ENCODE peak calls at places on chromosome X, in five cellular contexts. One of them, this sample, is unnamed.

GRCh38 chrX:111164728-111165127 is 68.7 kb downstream of the PAK3 start:
- DNase-seq in stomach: no peak
- DNase-seq in pancreas: no peak
- DNase-seq in NT2/D1: no peak
- DNase-seq in effector memory CD4-positive, alpha-beta T cell: no peak
- DNase-seq in this sample: no peak

GRCh38 chrX:4239650-4240540 is 526.4 kb upstream of the PRKX start:
- DNase-seq in stomach: no peak
- DNase-seq in NT2/D1: no peak
- DNase-seq in pancreas: no peak
- DNase-seq in effector memory CD4-positive, alpha-beta T cell: no peak
- DNase-seq in this sample: no peak

GRCh38 chrX:102651242-102651967 is at the start of gene GPRASP1:
- DNase-seq in pancreas: peak; percentile 68
- DNase-seq in effector memory CD4-positive, alpha-beta T cell: peak; percentile 56
- DNase-seq in stomach: no peak
- DNase-seq in NT2/D1: peak; percentile 5
- DNase-seq in this sample: peak; percentile 52

GRCh38 chrX:1391707-1392375 is at the start of gene SLC25A6:
- DNase-seq in stomach: peak; percentile 99
- DNase-seq in pancreas: peak; percentile 100
- DNase-seq in effector memory CD4-positive, alpha-beta T cell: peak; percentile 98
- DNase-seq in NT2/D1: peak; percentile 98
- DNase-seq in this sample: peak; percentile 99

GRCh38 chrX:17817242-17817641 is 43.9 kb downstream of the RAI2 start:
- DNase-seq in NT2/D1: no peak
- DNase-seq in effector memory CD4-positive, alpha-beta T cell: no peak
- DNase-seq in stomach: no peak
- DNase-seq in pancreas: no peak
- DNase-seq in this sample: no peak

GRCh38 chrX:154369453-154370299 is 4.8 kb downstream of the FLNA start:
- DNase-seq in stomach: no peak
- DNase-seq in pancreas: no peak
- DNase-seq in NT2/D1: peak; percentile 76
- DNase-seq in effector memory CD4-positive, alpha-beta T cell: peak; percentile 70
- DNase-seq in this sample: peak; percentile 64

GRCh38 chrX:39777623-39778025 is 320.1 kb downstream of the BCOR start:
- DNase-seq in NT2/D1: no peak
- DNase-seq in pancreas: no peak
- DNase-seq in effector memory CD4-positive, alpha-beta T cell: no peak
- DNase-seq in stomach: no peak
- DNase-seq in this sample: no peak

GRCh38 chrX:132967049-132967448 is 8.6 kb upstream of the HS6ST2 start:
- DNase-seq in stomach: no peak
- DNase-seq in pancreas: no peak
- DNase-seq in effector memory CD4-positive, alpha-beta T cell: no peak
- DNase-seq in NT2/D1: no peak
- DNase-seq in this sample: no peak

GRCh38 chrX:103536732-103537131 is 17.4 kb upstream of the RAB40A start:
- DNase-seq in pancreas: no peak
- DNase-seq in effector memory CD4-positive, alpha-beta T cell: no peak
- DNase-seq in NT2/D1: no peak
- DNase-seq in stomach: no peak
- DNase-seq in this sample: no peak

GRCh38 chrX:105882581-105883275 is 60.4 kb downstream of the NRK start:
- DNase-seq in stomach: no peak
- DNase-seq in NT2/D1: no peak
- DNase-seq in effector memory CD4-positive, alpha-beta T cell: no peak
- DNase-seq in pancreas: no peak
- DNase-seq in this sample: no peak

GRCh38 chrX:122565952-122566351 is 618.1 kb upstream of the GRIA3 start:
- DNase-seq in NT2/D1: no peak
- DNase-seq in pancreas: no peak
- DNase-seq in effector memory CD4-positive, alpha-beta T cell: no peak
- DNase-seq in stomach: no peak
- DNase-seq in this sample: no peak

GRCh38 chrX:66408507-66408906 is 230.4 kb downstream of the EDA2R start:
- DNase-seq in stomach: no peak
- DNase-seq in effector memory CD4-positive, alpha-beta T cell: no peak
- DNase-seq in pancreas: no peak
- DNase-seq in NT2/D1: no peak
- DNase-seq in this sample: no peak

GRCh38 chrX:108439961-108440696 is 491 bp downstream of the COL4A5 start:
- DNase-seq in NT2/D1: peak; percentile 16
- DNase-seq in pancreas: peak; percentile 50
- DNase-seq in effector memory CD4-positive, alpha-beta T cell: no peak
- DNase-seq in stomach: no peak
- DNase-seq in this sample: no peak

GRCh38 chrX:140157611-140158010 is 192.3 kb upstream of the CXorf66 start:
- DNase-seq in pancreas: no peak
- DNase-seq in NT2/D1: no peak
- DNase-seq in stomach: no peak
- DNase-seq in effector memory CD4-positive, alpha-beta T cell: no peak
- DNase-seq in this sample: no peak

GRCh38 chrX:150282953-150283352 is 80.2 kb upstream of the MAMLD1 start:
- DNase-seq in pancreas: no peak
- DNase-seq in effector memory CD4-positive, alpha-beta T cell: no peak
- DNase-seq in NT2/D1: no peak
- DNase-seq in stomach: no peak
- DNase-seq in this sample: no peak

GRCh38 chrX:148670277-148670676 is 169.9 kb downstream of the AFF2 start:
- DNase-seq in pancreas: no peak
- DNase-seq in stomach: no peak
- DNase-seq in effector memory CD4-positive, alpha-beta T cell: no peak
- DNase-seq in NT2/D1: no peak
- DNase-seq in this sample: no peak

GRCh38 chrX:148672526-148672925 is 172.1 kb downstream of the AFF2 start:
- DNase-seq in pancreas: no peak
- DNase-seq in stomach: no peak
- DNase-seq in effector memory CD4-positive, alpha-beta T cell: no peak
- DNase-seq in NT2/D1: no peak
- DNase-seq in this sample: no peak
- H3K27me3 ChIP-seq in pancreas: no peaks in the 10 kb centered on the region
- H3K27me3 ChIP-seq in stomach: no peaks in the 10 kb centered on the region
- H3K27me3 ChIP-seq in effector memory CD4-positive, alpha-beta T cell: no peaks in the 10 kb centered on the region
- H3K27me3 ChIP-seq in NT2/D1: no peaks in the 10 kb centered on the region
- H3K27me3 ChIP-seq in this sample: no peaks in the 10 kb centered on the region

GRCh38 chrX:114584434-114584943 is 603 bp downstream of the HTR2C start:
- DNase-seq in pancreas: peak; percentile 59
- DNase-seq in effector memory CD4-positive, alpha-beta T cell: no peak
- DNase-seq in NT2/D1: no peak
- DNase-seq in stomach: no peak
- DNase-seq in this sample: no peak

GRCh38 chrX:114582264-114582632 is 1.6 kb upstream of the HTR2C start:
- DNase-seq in effector memory CD4-positive, alpha-beta T cell: no peak
- DNase-seq in pancreas: no peak
- DNase-seq in stomach: no peak
- DNase-seq in NT2/D1: no peak
- DNase-seq in this sample: no peak

GRCh38 chrX:114584983-114585842 is 1.3 kb downstream of the HTR2C start:
- DNase-seq in NT2/D1: no peak
- DNase-seq in stomach: no peak
- DNase-seq in effector memory CD4-positive, alpha-beta T cell: no peak
- DNase-seq in pancreas: no peak
- DNase-seq in this sample: no peak

GRCh38 chrX:114582698-114583395 is 1.0 kb upstream of the HTR2C start:
- DNase-seq in pancreas: no peak
- DNase-seq in NT2/D1: no peak
- DNase-seq in stomach: no peak
- DNase-seq in effector memory CD4-positive, alpha-beta T cell: no peak
- DNase-seq in this sample: no peak

DNA sequence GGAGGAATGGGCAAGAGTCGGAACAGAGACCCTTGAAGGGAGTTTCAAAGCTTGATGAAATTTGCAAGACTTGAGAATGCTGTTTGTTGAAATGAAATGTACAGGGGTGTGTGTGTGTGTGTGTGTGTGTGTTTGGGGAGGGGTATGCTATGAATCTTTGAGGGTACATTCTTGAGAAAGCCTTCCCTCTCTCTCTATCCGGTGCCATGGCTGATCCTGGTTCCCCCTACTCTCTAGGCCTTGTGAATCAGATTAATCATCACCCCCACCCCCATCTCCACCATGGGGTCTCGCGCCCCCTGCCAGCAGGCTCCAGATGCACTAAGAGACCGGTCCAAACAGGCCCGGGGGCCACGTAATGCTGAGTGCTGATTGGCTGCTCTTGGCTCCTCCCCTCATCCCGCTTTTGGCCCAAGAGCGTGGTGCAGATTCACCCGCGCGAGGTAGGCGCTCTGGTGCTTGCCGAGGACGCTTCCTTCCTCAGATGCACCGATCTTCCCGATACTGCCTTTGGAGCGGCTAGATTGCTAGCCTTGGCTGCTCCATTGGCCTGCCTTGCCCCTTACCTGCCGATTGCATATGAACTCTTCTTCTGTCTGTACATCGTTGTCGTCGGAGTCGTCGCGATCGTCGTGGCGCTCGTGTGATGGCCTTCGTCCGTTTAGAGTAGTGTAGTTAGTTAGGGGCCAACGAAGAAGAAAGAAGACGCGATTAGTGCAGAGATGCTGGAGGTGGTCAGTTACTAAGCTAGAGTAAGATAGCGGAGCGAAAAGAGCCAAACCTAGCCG is at the start of gene HTR2C:
- DNase-seq in NT2/D1: no peak
- DNase-seq in stomach: no peak
- DNase-seq in pancreas: no peak
- DNase-seq in effector memory CD4-positive, alpha-beta T cell: no peak
- DNase-seq in this sample: no peak
- H3K27me3 ChIP-seq in NT2/D1: no peaks in the 10 kb centered on the region
- H3K27me3 ChIP-seq in stomach: peaks cover 35% of the 10 kb centered on the region
- H3K27me3 ChIP-seq in pancreas: peaks cover 61% of the 10 kb centered on the region
- H3K27me3 ChIP-seq in effector memory CD4-positive, alpha-beta T cell: peaks cover 5% of the 10 kb centered on the region
- H3K27me3 ChIP-seq in this sample: peaks cover 57% of the 10 kb centered on the region

GRCh38 chrX:41703574-41704029 is 14.8 kb downstream of the GPR34 start:
- DNase-seq in NT2/D1: no peak
- DNase-seq in stomach: no peak
- DNase-seq in pancreas: no peak
- DNase-seq in effector memory CD4-positive, alpha-beta T cell: no peak
- DNase-seq in this sample: no peak
- H3K27me3 ChIP-seq in NT2/D1: no peaks in the 10 kb centered on the region
- H3K27me3 ChIP-seq in stomach: no peaks in the 10 kb centered on the region
- H3K27me3 ChIP-seq in pancreas: no peaks in the 10 kb centered on the region
- H3K27me3 ChIP-seq in effector memory CD4-positive, alpha-beta T cell: no peaks in the 10 kb centered on the region
- H3K27me3 ChIP-seq in this sample: no peaks in the 10 kb centered on the region

GRCh38 chrX:115023139-115023538 is 5.7 kb upstream of the IL13RA2 start:
- DNase-seq in pancreas: no peak
- DNase-seq in NT2/D1: no peak
- DNase-seq in stomach: no peak
- DNase-seq in effector memory CD4-positive, alpha-beta T cell: no peak
- DNase-seq in this sample: no peak
- H3K27me3 ChIP-seq in pancreas: no peaks in the 10 kb centered on the region
- H3K27me3 ChIP-seq in NT2/D1: no peaks in the 10 kb centered on the region
- H3K27me3 ChIP-seq in stomach: no peaks in the 10 kb centered on the region
- H3K27me3 ChIP-seq in effector memory CD4-positive, alpha-beta T cell: no peaks in the 10 kb centered on the region
- H3K27me3 ChIP-seq in this sample: no peaks in the 10 kb centered on the region

GRCh38 chrX:47918274-47918673 is 81.6 kb downstream of the ZNF81 start:
- DNase-seq in NT2/D1: no peak
- DNase-seq in pancreas: no peak
- DNase-seq in stomach: no peak
- DNase-seq in effector memory CD4-positive, alpha-beta T cell: no peak
- DNase-seq in this sample: no peak
- H3K27me3 ChIP-seq in NT2/D1: no peaks in the 10 kb centered on the region
- H3K27me3 ChIP-seq in pancreas: no peaks in the 10 kb centered on the region
- H3K27me3 ChIP-seq in stomach: no peaks in the 10 kb centered on the region
- H3K27me3 ChIP-seq in effector memory CD4-positive, alpha-beta T cell: no peaks in the 10 kb centered on the region
- H3K27me3 ChIP-seq in this sample: no peaks in the 10 kb centered on the region

DNA sequence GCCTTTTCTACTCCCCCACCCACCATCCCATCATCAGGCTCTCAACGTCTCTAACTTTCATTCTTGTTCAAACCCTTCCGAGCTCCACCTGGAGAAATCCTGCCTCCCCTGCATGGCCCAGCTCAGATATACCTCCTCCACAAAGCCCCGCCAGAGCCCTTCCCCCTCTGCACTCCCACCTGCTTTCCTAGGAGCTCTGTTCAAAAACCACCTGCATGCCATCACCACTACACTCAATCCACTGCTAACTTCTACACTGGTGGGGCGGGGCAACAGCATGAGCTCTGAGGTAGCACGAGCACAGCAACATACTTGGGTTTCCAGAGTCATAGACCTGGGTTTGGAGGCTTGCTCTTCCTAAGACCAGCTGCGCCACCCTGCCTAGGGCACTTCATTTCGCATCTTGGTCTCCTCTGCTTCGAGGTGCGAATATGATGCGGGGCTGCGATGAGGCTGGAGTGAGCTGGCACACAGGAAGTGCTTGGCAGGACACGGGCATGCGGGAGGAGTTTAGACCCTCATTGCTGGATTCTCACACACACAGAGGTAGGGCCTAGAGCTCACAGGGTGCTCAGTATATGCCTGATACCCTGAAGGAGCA is 3.5 kb downstream of the SASH3 start:
- DNase-seq in NT2/D1: no peak
- DNase-seq in effector memory CD4-positive, alpha-beta T cell: no peak
- DNase-seq in pancreas: no peak
- DNase-seq in stomach: no peak
- DNase-seq in this sample: no peak
- H3K27me3 ChIP-seq in NT2/D1: no peaks in the 10 kb centered on the region
- H3K27me3 ChIP-seq in effector memory CD4-positive, alpha-beta T cell: no peaks in the 10 kb centered on the region
- H3K27me3 ChIP-seq in pancreas: no peaks in the 10 kb centered on the region
- H3K27me3 ChIP-seq in stomach: no peaks in the 10 kb centered on the region
- H3K27me3 ChIP-seq in this sample: no peaks in the 10 kb centered on the region

GRCh38 chrX:151419748-151420147 is 22.7 kb downstream of the VMA21 start:
- DNase-seq in NT2/D1: no peak
- DNase-seq in stomach: no peak
- DNase-seq in pancreas: no peak
- DNase-seq in effector memory CD4-positive, alpha-beta T cell: no peak
- DNase-seq in this sample: no peak
- H3K27me3 ChIP-seq in NT2/D1: no peaks in the 10 kb centered on the region
- H3K27me3 ChIP-seq in stomach: no peaks in the 10 kb centered on the region
- H3K27me3 ChIP-seq in pancreas: no peaks in the 10 kb centered on the region
- H3K27me3 ChIP-seq in effector memory CD4-positive, alpha-beta T cell: no peaks in the 10 kb centered on the region
- H3K27me3 ChIP-seq in this sample: no peaks in the 10 kb centered on the region

This sample was measured in transverse colon.